ENCODE peak calls at places on chromosomes 7 and 10, in four cellular contexts. G, R, Z and P are unnamed samples.

GRCh38 chr7:130939285-130940095 is 205.5 kb upstream of the KLF14 start:
- DNase-seq in G (peak; percentile 30), R (no peak), Z (no peak), P (no peak)

GRCh38 chr7:44172803-44173424 is 16.3 kb downstream of the GCK start:
- DNase-seq in G (no peak), Z (no peak), R (no peak), P (no peak)

GRCh38 chr10:126092806-126093205 is 196.4 kb downstream of the FANK1 start:
- DNase-seq in R (no peak), Z (no peak), G (peak; percentile 76), P (no peak)

GRCh38 chr10:132699411-132700167 is 86.4 kb downstream of the NKX6-2 start:
- DNase-seq in G (no peak), Z (peak; percentile 58), R (no peak), P (no peak)

GRCh38 chr7:13821152-13821787 is 168.2 kb downstream of the ETV1 start:
- DNase-seq in Z (no peak), R (no peak), G (peak; percentile 70), P (no peak)

GRCh38 chr7:13508586-13508985 is 480.9 kb downstream of the ETV1 start:
- DNase-seq in G (peak; percentile 41), R (no peak), Z (no peak), P (no peak)

GRCh38 chr7:45055594-45056219 is 33.1 kb downstream of the NACAD start:
- DNase-seq in G (no peak), Z (peak; percentile 8), R (no peak), P (no peak)

GRCh38 chr7:129373651-129374428 is 60.4 kb upstream of the STRIP2 start:
- DNase-seq in R (no peak), Z (no peak), G (no peak), P (no peak)

GRCh38 chr10:102312683-102313082 is 67.4 kb downstream of the GBF1 start:
- DNase-seq in R (no peak), G (peak; percentile 45), Z (no peak), P (no peak)

GRCh38 chr10:244227-244626 is 109.0 kb downstream of the ZMYND11 start:
- DNase-seq in R (no peak), Z (no peak), G (no peak), P (no peak)

GRCh38 chr7:23469150-23469960 is 936 bp downstream of the IGF2BP3 start:
- DNase-seq in Z (no peak), G (no peak), R (no peak), P (peak; percentile 69)

GRCh38 chr10:28236641-28237040 is 66.2 kb downstream of the MPP7 start:
- DNase-seq in R (no peak), G (peak; percentile 39), Z (no peak), P (no peak)

GRCh38 chr10:373516-374309 is 238.5 kb downstream of the ZMYND11 start:
- DNase-seq in Z (peak; percentile 84), G (peak; percentile 86), R (peak; percentile 16), P (no peak)

GRCh38 chr10:38094923-38095574 is 912 bp downstream of the ZNF37A start:
- DNase-seq in R (no peak), G (no peak), Z (no peak), P (peak; percentile 10)

GRCh38 chr7:22329816-22330524 is 27.0 kb downstream of the RAPGEF5 start:
- DNase-seq in Z (no peak), R (no peak), G (no peak), P (no peak)

GRCh38 chr10:43409385-43410109 is 561 bp upstream of the HNRNPF start:
- DNase-seq in R (no peak), Z (no peak), G (no peak), P (peak; percentile 75)

GRCh38 chr7:70630647-70631457 is 501.1 kb upstream of the GALNT17 start:
- DNase-seq in R (no peak), G (peak; percentile 75), Z (peak; percentile 65), P (no peak)

GRCh38 chr10:70492786-70493659 is 14.5 kb downstream of the PALD1 start:
- DNase-seq in R (no peak), G (no peak), Z (no peak), P (peak; percentile 72)

GRCh38 chr10:11045995-11046394 is 28.3 kb downstream of the CELF2 start:
- DNase-seq in G (no peak), Z (no peak), R (no peak), P (no peak)

GRCh38 chr7:22452142-22452763 is 47.7 kb downstream of the STEAP1B start:
- DNase-seq in G (peak; percentile 32), R (no peak), Z (no peak), P (peak; percentile 75)

GRCh38 chr10:73965890-73966768 is 31.8 kb upstream of the VCL start:
- DNase-seq in G (peak; percentile 99), Z (peak; percentile 95), R (peak; percentile 98), P (no peak)

GRCh38 chr7:12729112-12729511 is 41.7 kb downstream of the ARL4A start:
- DNase-seq in R (no peak), G (peak; percentile 65), Z (peak; percentile 72), P (no peak)

GRCh38 chr7:105010538-105011523 is 3.2 kb upstream of the KMT2E start:
- DNase-seq in G (peak; percentile 58), R (no peak), Z (no peak), P (peak; percentile 51)

GRCh38 chr10:100109670-100110069 is 28.0 kb upstream of the CPN1 start:
- DNase-seq in R (no peak), Z (no peak), G (no peak), P (peak; percentile 21)

GRCh38 chr10:24849537-24850299 is 102.7 kb downstream of the PRTFDC1 start:
- DNase-seq in G (peak; percentile 77), Z (no peak), R (no peak), P (no peak)

GRCh38 chr10:95697429-95697828 is 3.7 kb upstream of the TCTN3 start:
- DNase-seq in Z (no peak), G (no peak), R (no peak), P (peak; percentile 41)

GRCh38 chr7:90692396-90692795 is 96.3 kb downstream of the CDK14 start:
- DNase-seq in R (no peak), G (peak; percentile 57), Z (no peak), P (no peak)

GRCh38 chr10:15433850-15434537 is 62.9 kb upstream of the FAM171A1 start:
- DNase-seq in G (peak; percentile 71), R (peak; percentile 36), Z (no peak), P (peak; percentile 60)

GRCh38 chr7:29372351-29372931 is 177.9 kb downstream of the CHN2 start:
- DNase-seq in R (no peak), G (no peak), Z (no peak), P (no peak)

GRCh38 chr10:75475470-75476182 is 44.2 kb downstream of the LRMDA start:
- DNase-seq in G (peak; percentile 49), R (no peak), Z (no peak), P (no peak)

GRCh38 chr7:157627646-157628045 is 290.8 kb downstream of the DNAJB6 start:
- DNase-seq in R (no peak), Z (no peak), G (no peak), P (no peak)

GRCh38 chr10:78526347-78526746 is 492.7 kb downstream of the RPS24 start:
- DNase-seq in Z (no peak), G (no peak), R (no peak), P (no peak)

GRCh38 chr10:100009283-100009792 is 409 bp downstream of the DNMBP start:
- DNase-seq in Z (peak; percentile 70), R (no peak), G (peak; percentile 51), P (no peak)

GRCh38 chr10:126701526-126701925 is 31.0 kb upstream of the C10orf90 start:
- DNase-seq in G (no peak), Z (no peak), R (no peak), P (no peak)

GRCh38 chr7:2614646-2615330 is 17.0 kb upstream of the TTYH3 start:
- DNase-seq in R (no peak), G (no peak), Z (no peak), P (no peak)

GRCh38 chr10:96252730-96253129 is 18.6 kb downstream of the BLNK start:
- DNase-seq in R (no peak), Z (no peak), G (no peak), P (no peak)

GRCh38 chr7:55538538-55538937 is 33.8 kb downstream of the VOPP1 start:
- DNase-seq in G (peak; percentile 90), R (peak; percentile 89), Z (no peak), P (no peak)

GRCh38 chr7:4745971-4746919 is 29.2 kb upstream of the AP5Z1 start:
- DNase-seq in G (peak; percentile 82), Z (no peak), R (no peak), P (peak; percentile 70)
- H3K4me3 ChIP-seq in G (peak overlapping the region; percentile 6), Z (peak overlapping the region; percentile 53), R (peak overlapping the region; percentile 47), P (peak overlapping the region; percentile 63)

GRCh38 chr10:106722524-106722923 is 442.0 kb downstream of the SORCS1 start:
- DNase-seq in Z (no peak), R (no peak), G (no peak), P (no peak)
- TF ChIP-seq CTCF in Z (no peak), R (no peak), G (no peak), P (no peak)

GRCh38 chr7:101465576-101466196 is 103.0 kb downstream of the COL26A1 start:
- DNase-seq in Z (no peak), G (no peak), R (no peak), P (peak; percentile 5)

GRCh38 chr7:101470668-101471067 is 108.0 kb downstream of the COL26A1 start:
- DNase-seq in R (no peak), G (no peak), Z (no peak), P (no peak)

GRCh38 chr7:101466871-101467270 is 104.2 kb downstream of the COL26A1 start:
- DNase-seq in G (peak; percentile 27), Z (no peak), R (no peak), P (no peak)

GRCh38 chr7:101465131-101465530 is 102.5 kb downstream of the COL26A1 start:
- DNase-seq in R (no peak), G (no peak), Z (no peak), P (no peak)
- H3K4me3 ChIP-seq in R (no peak overlapping the region), G (no peak overlapping the region), Z (no peak overlapping the region), P (no peak overlapping the region)

GRCh38 chr7:66493235-66494181 is 135.2 kb upstream of the KCTD7 start:
- DNase-seq in R (peak; percentile 94), G (peak; percentile 98), Z (peak; percentile 99), P (peak; percentile 98)
- TF ChIP-seq CTCF in R (peak; percentile 23), G (peak; percentile 25), Z (peak; percentile 29), P (peak; percentile 28)

GRCh38 chr10:32379950-32380547 is 33.1 kb upstream of the EPC1 start:
- DNase-seq in Z (no peak), G (no peak), R (no peak), P (no peak)
- H3K4me3 ChIP-seq in Z (peak overlapping the region; percentile 87), G (no peak overlapping the region), R (no peak overlapping the region), P (no peak overlapping the region)

GRCh38 chr7:155009570-155010157 is 6.7 kb upstream of the PAXIP1 start:
- DNase-seq in R (no peak), G (no peak), Z (no peak), P (peak; percentile 47)
- TF ChIP-seq CTCF in R (peak; percentile 36), G (peak; percentile 40), Z (no peak), P (peak; percentile 50)

DNA sequence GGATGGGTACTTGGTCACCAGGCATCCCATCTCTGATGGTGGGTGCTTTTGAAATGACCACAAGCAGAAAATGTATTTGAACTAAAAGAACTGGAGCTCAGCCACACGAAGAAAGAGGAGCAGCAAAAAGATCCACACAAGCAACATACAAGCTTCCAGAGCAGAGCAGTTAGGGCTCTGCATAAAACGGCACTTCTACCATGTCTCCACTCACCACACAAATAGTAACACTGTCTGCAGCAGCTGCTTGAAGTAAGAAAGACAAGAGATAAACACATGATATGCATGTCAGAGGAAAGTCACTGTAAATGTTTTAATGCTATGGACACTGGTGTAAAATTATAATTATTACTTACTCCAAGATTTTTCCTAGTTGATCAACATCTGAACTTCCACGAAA is 32.5 kb upstream of the FAM133B start:
- DNase-seq in G (no peak), R (no peak), Z (no peak), P (no peak)
- H3K4me3 ChIP-seq in G (no peak overlapping the region), R (no peak overlapping the region), Z (no peak overlapping the region), P (no peak overlapping the region)